ENCODE peak calls at places on chromosomes 12 and 14, in four cellular contexts. Y is cardiac muscle cell, L is DND-41, C is mucosa of descending colon. U is an unnamed sample.

GRCh38 chr12:82694970-82695369 is 8.3 kb downstream of the TMTC2 start:
- DNase-seq in Y (no peak), L (no peak), C (no peak), U (no peak)

GRCh38 chr12:4563336-4563735 is 1.3 kb downstream of the DYRK4 start:
- DNase-seq in Y (no peak), L (peak; percentile 14), C (no peak), U (no peak)

GRCh38 chr14:29925106-29925722 is 2.4 kb downstream of the PRKD1 start:
- DNase-seq in Y (no peak), L (no peak), C (no peak), U (no peak)

GRCh38 chr12:87469295-87469694 is 559.9 kb downstream of the C12orf50 start:
- DNase-seq in Y (no peak), L (no peak), C (no peak), U (no peak)

GRCh38 chr14:93974833-93975232 is 1.5 kb downstream of the ASB2 start:
- DNase-seq in Y (no peak), L (no peak), C (no peak), U (no peak)

GRCh38 chr12:49260165-49260564 is 4.7 kb upstream of the TUBA1C start:
- DNase-seq in Y (no peak), L (no peak), C (no peak), U (no peak)

GRCh38 chr14:73741386-73741875 is 27.2 kb upstream of the PNMA1 start:
- DNase-seq in Y (no peak), L (peak; percentile 92), C (peak; percentile 83), U (peak; percentile 69)

GRCh38 chr12:81811066-81811777 is 52.1 kb upstream of the PPFIA2 start:
- DNase-seq in Y (no peak), L (no peak), C (no peak), U (no peak)

GRCh38 chr12:78060186-78060585 is 229.5 kb downstream of the NAV3 start:
- DNase-seq in Y (no peak), L (no peak), C (no peak), U (no peak)

GRCh38 chr14:85333313-85333712 is 196.6 kb upstream of the FLRT2 start:
- DNase-seq in Y (no peak), L (peak; percentile 7), C (no peak), U (no peak)

GRCh38 chr12:61993734-61994345 is 266.4 kb upstream of the USP15 start:
- DNase-seq in Y (peak; percentile 62), L (no peak), C (peak; percentile 8), U (peak; percentile 43)

GRCh38 chr14:57987596-57988300 is 121.9 kb upstream of the SLC35F4 start:
- DNase-seq in Y (no peak), L (no peak), C (no peak), U (no peak)

GRCh38 chr12:95963104-95963503 is 20.0 kb downstream of the AMDHD1 start:
- DNase-seq in Y (peak; percentile 9), L (no peak), C (no peak), U (peak; percentile 28)

GRCh38 chr14:72825486-72825885 is 68.4 kb downstream of the DPF3 start:
- DNase-seq in Y (no peak), L (no peak), C (no peak), U (no peak)

GRCh38 chr12:57852195-57852594 is 5.7 kb upstream of the CTDSP2 start:
- DNase-seq in Y (no peak), L (no peak), C (no peak), U (no peak)

DNA sequence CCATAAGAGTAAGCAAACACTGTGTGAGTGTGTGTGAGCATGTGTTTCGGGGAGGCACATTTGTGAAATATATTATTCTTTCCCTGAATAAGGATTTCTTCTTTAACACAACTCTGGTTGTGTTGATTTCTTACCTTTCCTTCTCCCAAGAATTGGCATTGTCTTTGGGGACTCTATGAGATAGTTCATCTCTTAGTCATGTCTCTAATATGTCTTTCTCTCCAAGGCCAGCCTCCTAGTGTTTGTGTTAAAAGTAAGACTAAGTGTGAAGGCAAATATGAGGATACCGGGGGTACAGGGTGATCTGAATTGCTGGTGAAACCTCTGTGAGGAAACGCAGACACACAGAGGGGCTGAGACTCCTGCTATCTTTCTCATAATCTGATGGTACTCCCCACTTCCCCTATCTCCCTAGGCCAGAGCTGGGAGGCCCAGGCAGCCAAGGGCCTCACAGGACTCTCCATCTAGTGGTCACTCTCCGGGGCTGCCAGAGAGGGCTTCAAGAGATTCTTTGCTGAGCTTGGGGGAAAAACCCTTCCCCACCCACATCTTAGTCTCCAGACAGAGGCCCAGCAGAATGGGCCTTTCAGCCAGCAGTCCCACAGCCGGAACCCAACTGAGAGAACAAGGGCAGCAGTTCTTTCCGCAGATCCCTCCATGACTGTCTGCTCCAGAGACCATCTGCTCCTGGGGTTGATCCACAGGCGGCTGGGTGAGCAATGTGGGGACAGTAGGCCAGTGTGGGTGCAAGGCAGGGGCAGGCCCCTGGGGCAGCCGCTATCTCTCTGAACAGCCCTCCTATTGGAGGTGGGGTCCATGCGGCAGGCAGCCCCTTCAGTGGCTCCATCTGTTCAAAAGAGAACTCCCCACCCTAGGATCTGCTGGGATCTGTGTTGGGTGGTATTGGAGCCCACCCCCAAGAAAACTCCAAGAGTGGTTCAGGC is 5.8 kb upstream of the HOXC12 start:
- DNase-seq in Y (no peak), L (no peak), C (no peak), U (no peak)
- TF ChIP-seq CTCF in Y (no peak), L (no peak), C (no peak), U (no peak)

DNA sequence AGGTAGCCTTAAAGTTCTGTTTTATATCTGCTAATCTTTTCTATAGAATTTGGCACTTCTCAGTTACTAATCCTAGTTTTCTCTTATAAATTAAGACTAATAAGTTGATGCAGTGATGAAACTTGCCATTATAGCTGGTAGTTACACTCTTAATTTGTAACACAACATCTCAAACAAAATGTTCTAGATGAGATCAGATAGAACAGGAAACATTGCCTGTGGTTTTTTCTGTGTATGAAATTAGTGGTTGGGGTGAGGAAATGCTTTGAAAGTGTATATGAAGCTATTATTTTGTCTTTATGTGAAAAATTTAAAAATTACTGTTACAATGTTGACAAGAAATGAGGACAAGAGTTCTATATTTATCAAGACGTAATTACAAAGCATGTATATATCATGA is 91.9 kb downstream of the PCNX1 start:
- DNase-seq in Y (no peak), L (no peak), C (no peak), U (no peak)
- H3K4me3 ChIP-seq in Y (no peak overlapping the region), L (no peak overlapping the region), C (no peak overlapping the region), U (no peak overlapping the region)

DNA sequence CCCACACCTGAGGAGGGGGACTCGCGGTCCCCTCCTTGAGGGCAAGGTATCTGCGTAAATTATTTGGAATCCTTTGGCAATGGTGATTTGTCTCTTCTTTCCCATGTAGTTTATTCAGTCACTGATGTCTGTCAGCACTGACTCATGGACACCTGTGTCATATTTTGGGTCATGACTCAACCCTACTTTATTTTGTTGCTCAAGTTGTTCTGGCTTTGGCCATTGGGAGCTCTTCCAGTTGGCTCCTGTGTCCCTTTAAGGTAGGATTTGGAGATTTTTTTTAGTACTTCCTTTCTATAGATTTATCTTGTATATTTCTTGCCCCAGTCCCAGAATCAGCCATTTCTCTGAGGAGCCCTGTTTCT is 47.4 kb upstream of the C14orf180 start:
- DNase-seq in Y (no peak), L (no peak), C (no peak), U (no peak)
- TF ChIP-seq CTCF in Y (no peak), L (no peak), C (no peak), U (no peak)

GRCh38 chr12:13345722-13346121 is 149.2 kb downstream of the EMP1 start:
- DNase-seq in Y (peak; percentile 75), L (no peak), C (no peak), U (no peak)
- H3K4me3 ChIP-seq in Y (no peak overlapping the region), L (no peak overlapping the region), C (no peak overlapping the region), U (no peak overlapping the region)

GRCh38 chr12:16962889-16963288 is 356.9 kb upstream of the LMO3 start:
- DNase-seq in Y (no peak), L (no peak), C (no peak), U (no peak)
- TF ChIP-seq CTCF in Y (no peak), L (no peak), C (no peak), U (no peak)

GRCh38 chr14:89417469-89418225 is 614 bp upstream of the FOXN3 start:
- DNase-seq in Y (peak; percentile 78), L (peak; percentile 73), C (peak; percentile 67), U (peak; percentile 89)

GRCh38 chr14:89418976-89419375 is 1.9 kb upstream of the FOXN3 start:
- DNase-seq in Y (no peak), L (no peak), C (no peak), U (no peak)

GRCh38 chr14:89419973-89420482 is 3.0 kb upstream of the FOXN3 start:
- DNase-seq in Y (no peak), L (no peak), C (no peak), U (no peak)

GRCh38 chr14:89417111-89417468 is at the start of gene FOXN3:
- DNase-seq in Y (peak; percentile 94), L (peak; percentile 91), C (peak; percentile 93), U (peak; percentile 95)

DNA sequence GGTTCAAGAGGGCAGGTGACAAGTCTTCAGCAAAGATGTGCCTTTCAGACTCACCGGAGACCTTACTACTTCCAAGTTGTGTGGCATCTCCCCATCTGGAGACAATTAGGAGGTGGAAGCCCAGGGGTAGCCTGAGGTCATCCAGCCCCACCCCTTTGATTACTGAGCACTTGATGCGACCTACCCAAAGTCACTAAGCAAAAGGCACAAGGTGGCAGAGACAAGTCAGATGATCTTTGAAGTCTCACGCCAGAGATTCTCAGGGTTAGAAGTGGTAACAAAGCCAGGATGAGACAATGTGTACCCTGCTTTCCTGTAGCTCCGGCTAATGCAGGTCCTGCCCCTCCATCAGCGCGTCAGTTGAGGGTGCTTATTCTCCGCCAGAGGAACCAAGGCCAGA is 1.4 kb upstream of the FOXN3 start:
- DNase-seq in Y (peak; percentile 6), L (no peak), C (no peak), U (no peak)
- H3K4me3 ChIP-seq in Y (no peak overlapping the region), L (no peak overlapping the region), C (no peak overlapping the region), U (peak overlapping the region; percentile 88)

GRCh38 chr14:101187017-101187815 is 283.7 kb upstream of the RTL1 start:
- DNase-seq in Y (no peak), L (peak; percentile 1), C (no peak), U (no peak)

GRCh38 chr14:101186544-101186943 is 283.0 kb upstream of the RTL1 start:
- DNase-seq in Y (no peak), L (peak; percentile 1), C (no peak), U (no peak)

GRCh38 chr14:101185946-101186345 is 282.4 kb upstream of the RTL1 start:
- DNase-seq in Y (no peak), L (peak; percentile 0), C (no peak), U (no peak)

GRCh38 chr14:101188571-101188915 is 285.0 kb upstream of the RTL1 start:
- DNase-seq in Y (no peak), L (no peak), C (no peak), U (no peak)

DNA sequence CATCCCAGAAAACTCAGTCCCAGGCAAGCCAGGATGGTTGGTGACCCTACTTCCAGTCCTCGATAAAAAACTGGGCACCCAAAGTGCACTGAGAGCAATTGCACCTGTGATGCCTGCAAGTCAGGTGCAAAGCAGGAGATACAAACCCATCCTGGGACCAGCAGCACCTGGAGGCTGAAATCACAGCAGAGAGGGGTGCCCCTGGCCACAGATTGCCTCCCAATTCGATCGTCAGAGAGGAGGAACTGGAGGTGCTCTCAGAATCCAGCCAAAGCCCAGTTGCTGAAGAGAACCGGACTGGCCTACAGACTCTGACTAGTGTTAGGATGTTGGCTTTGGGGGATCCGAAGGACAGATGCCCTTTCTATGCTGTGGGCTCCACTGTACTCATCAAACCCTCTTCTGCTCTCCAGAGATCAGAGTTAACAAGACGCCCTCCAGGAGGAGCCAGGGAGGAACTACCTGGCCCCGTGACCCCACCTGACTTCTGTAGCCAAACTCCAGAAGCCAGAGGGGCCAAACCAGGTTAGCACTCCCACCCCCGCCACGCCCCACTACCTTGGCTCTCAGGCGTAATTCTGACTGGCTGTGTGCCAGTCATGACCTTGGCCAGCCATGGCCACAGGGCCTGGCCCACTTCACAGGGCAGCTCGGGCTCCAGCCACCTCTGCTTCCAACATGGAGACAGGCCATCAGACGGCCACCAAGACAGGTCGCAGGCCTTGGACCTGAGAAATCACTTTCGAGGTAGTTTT is 284.5 kb upstream of the RTL1 start:
- DNase-seq in Y (no peak), L (peak; percentile 2), C (no peak), U (no peak)
- TF ChIP-seq CTCF in Y (no peak), L (no peak), C (no peak), U (no peak)